ENCODE peak calls at places on chromosomes 4 and X, in seven cellular contexts. M, W, U, P, B, C and Q are unnamed samples.

GRCh38 chr4:184357164-184357563 is 117.2 kb downstream of the IRF2 start:
- DNase-seq in P (no peak), U (no peak), B (no peak), M (no peak), C (no peak), W (no peak), Q (no peak)

GRCh38 chr4:186725422-186726149 is 1.9 kb upstream of the FAT1 start:
- DNase-seq in U (peak), W (peak), B (peak), C (peak), P (peak), M (no peak), Q (peak)

GRCh38 chr4:48944252-48944651 is 37.7 kb upstream of the OCIAD2 start:
- DNase-seq in W (no peak), U (no peak), M (no peak), C (peak), P (no peak), B (no peak), Q (no peak)

GRCh38 chrX:97400492-97400891 is 516.8 kb downstream of the RPA4 start:
- DNase-seq in W (no peak), C (no peak), M (no peak), B (no peak), P (no peak), U (no peak), Q (no peak)

GRCh38 chr4:59553739-59554126 is 1646.4 kb upstream of the ADGRL3 start:
- DNase-seq in B (peak), P (no peak), M (no peak), U (no peak), C (no peak), W (no peak), Q (peak)

GRCh38 chr4:784401-785331 is 41.3 kb downstream of the CPLX1 start:
- DNase-seq in U (peak), C (no peak), M (no peak), B (no peak), P (no peak), W (no peak), Q (no peak)

GRCh38 chr4:144733566-144733965 is 87.6 kb downstream of the HHIP start:
- DNase-seq in W (no peak), P (no peak), B (no peak), U (no peak), C (no peak), M (no peak), Q (no peak)

GRCh38 chr4:23135792-23136645 is 443.3 kb downstream of the GBA3 start:
- DNase-seq in C (peak), M (no peak), B (peak), W (peak), P (peak), U (no peak), Q (peak)

GRCh38 chr4:41458689-41459088 is 79.3 kb upstream of the LIMCH1 start:
- DNase-seq in U (no peak), C (no peak), B (no peak), W (no peak), M (no peak), P (no peak), Q (no peak)

GRCh38 chrX:1618689-1619088 is 3.8 kb downstream of the ASMT start:
- DNase-seq in M (no peak), B (no peak), P (no peak), U (peak), C (no peak), W (no peak), Q (no peak)

GRCh38 chr4:94582517-94582916 is 130.8 kb downstream of the PDLIM5 start:
- DNase-seq in U (no peak), P (no peak), C (no peak), B (peak), W (no peak), M (no peak), Q (peak)

GRCh38 chr4:77820836-77821561 is 1.8 kb upstream of the CNOT6L start:
- DNase-seq in U (no peak), M (no peak), W (no peak), B (no peak), C (no peak), P (no peak), Q (peak)

GRCh38 chr4:118981839-118982381 is 93.3 kb downstream of the SYNPO2 start:
- DNase-seq in B (peak), M (peak), W (peak), C (peak), U (no peak), P (peak), Q (peak)

GRCh38 chrX:110444996-110445395 is 86.3 kb downstream of the RTL9 start:
- DNase-seq in W (no peak), M (no peak), C (no peak), B (no peak), P (no peak), U (no peak), Q (no peak)

GRCh38 chr4:134552063-134552462 is 350.5 kb upstream of the PABPC4L start:
- DNase-seq in W (no peak), P (no peak), U (no peak), B (no peak), M (no peak), C (no peak), Q (no peak)

GRCh38 chrX:72526534-72527508 is 45.8 kb downstream of the HDAC8 start:
- DNase-seq in U (no peak), W (no peak), M (no peak), B (no peak), P (no peak), C (no peak), Q (no peak)

GRCh38 chr4:100841911-100842310 is 324.1 kb upstream of the EMCN start:
- DNase-seq in M (no peak), C (no peak), P (no peak), B (no peak), U (no peak), W (no peak), Q (no peak)

GRCh38 chrX:16993791-16994318 is 47.4 kb downstream of the REPS2 start:
- DNase-seq in M (no peak), C (no peak), W (peak), B (no peak), P (no peak), U (no peak), Q (no peak)

GRCh38 chr4:104905546-104905945 is 241.1 kb upstream of the TET2 start:
- DNase-seq in P (no peak), C (peak), B (no peak), W (no peak), M (no peak), U (no peak), Q (no peak)

GRCh38 chrX:7028246-7028645 is 119.3 kb upstream of the STS start:
- DNase-seq in M (no peak), C (no peak), P (no peak), W (no peak), U (no peak), B (peak), Q (no peak)

GRCh38 chr4:109334129-109334528 is 31.7 kb upstream of the COL25A1 start:
- DNase-seq in P (no peak), B (peak), C (no peak), W (no peak), M (no peak), U (no peak), Q (peak)

GRCh38 chrX:120401301-120401700 is 39.4 kb downstream of the ATP1B4 start:
- DNase-seq in M (no peak), P (no peak), W (no peak), C (no peak), B (no peak), U (no peak), Q (no peak)

GRCh38 chr4:5746829-5747745 is 36.1 kb downstream of the EVC start:
- DNase-seq in B (no peak), W (no peak), U (no peak), M (no peak), P (no peak), C (no peak), Q (no peak)

GRCh38 chrX:70038515-70038914 is 11.2 kb downstream of the AWAT2 start:
- DNase-seq in M (no peak), U (no peak), P (no peak), B (no peak), C (no peak), W (no peak), Q (no peak)

GRCh38 chr4:183098080-183098722 is 856 bp upstream of the WWC2 start:
- DNase-seq in M (no peak), P (peak), C (no peak), W (peak), B (no peak), U (peak), Q (peak)

GRCh38 chr4:117777721-117778120 is 256.6 kb upstream of the NDST3 start:
- DNase-seq in U (no peak), P (no peak), B (peak), W (no peak), M (no peak), C (no peak), Q (no peak)

GRCh38 chrX:40085714-40086113 is 12.0 kb downstream of the BCOR start:
- DNase-seq in B (no peak), P (no peak), W (no peak), U (no peak), M (no peak), C (no peak), Q (no peak)

GRCh38 chr4:54433686-54434085 is 204.6 kb downstream of the PDGFRA start:
- DNase-seq in B (no peak), W (peak), U (no peak), P (no peak), M (no peak), C (no peak), Q (peak)

GRCh38 chrX:77900688-77901087 is 1.4 kb downstream of the COX7B start:
- DNase-seq in M (no peak), W (no peak), C (no peak), P (no peak), U (no peak), B (no peak), Q (peak)

GRCh38 chrX:57294961-57295360 is 8.5 kb downstream of the FAAH2 start:
- DNase-seq in W (no peak), U (no peak), P (no peak), M (no peak), B (no peak), C (no peak), Q (no peak)

GRCh38 chr4:175776217-175776616 is 35.8 kb downstream of the GPM6A start:
- DNase-seq in W (no peak), P (no peak), C (peak), U (no peak), M (no peak), B (no peak), Q (no peak)

GRCh38 chrX:134396174-134396573 is 63.8 kb upstream of the HPRT1 start:
- DNase-seq in U (no peak), M (no peak), C (peak), W (peak), P (no peak), B (no peak), Q (peak)